ENCODE peak calls at places on chromosomes 7 and 10, in seven cellular contexts. A is WTC11; P is activated naive CD4-positive, alpha-beta T cell; Y is CD8-positive, alpha-beta T cell; T is effector CD4-positive, alpha-beta T cell; Z is heart left ventricle; K is caudate nucleus. R is an unnamed sample.

GRCh38 chr10:19683326-19683725 is 132.9 kb upstream of the PLXDC2 start:
- DNase-seq in A (no peak), P (no peak), Y (no peak), T (no peak), Z (no peak), K (no peak), R (no peak)

GRCh38 chr10:133306097-133306476 is 2.6 kb downstream of the TUBGCP2 start:
- DNase-seq in A (no peak), P (no peak), Y (no peak), T (no peak), Z (no peak), K (no peak), R (no peak)

GRCh38 chr7:106717997-106718871 is 57.3 kb upstream of the CCDC71L start:
- DNase-seq in A (no peak), P (peak), Y (peak), T (peak), Z (no peak), K (no peak), R (peak)

GRCh38 chr7:35758421-35758820 is 42.4 kb upstream of the SEPTIN7 start:
- DNase-seq in A (no peak), P (no peak), Y (no peak), T (no peak), Z (no peak), K (no peak), R (no peak)

GRCh38 chr10:62907470-62908212 is 91.5 kb upstream of the EGR2 start:
- DNase-seq in A (no peak), P (no peak), Y (no peak), T (no peak), Z (no peak), K (no peak), R (no peak)

GRCh38 chr7:156005202-156005821 is 193.0 kb upstream of the SHH start:
- DNase-seq in A (no peak), P (no peak), Y (no peak), T (no peak), Z (no peak), K (no peak), R (no peak)

GRCh38 chr7:7595451-7595850 is 28.8 kb downstream of the MIOS start:
- DNase-seq in A (no peak), P (no peak), Y (no peak), T (no peak), Z (no peak), K (no peak), R (no peak)

GRCh38 chr7:29332027-29332806 is 137.6 kb downstream of the CHN2 start:
- DNase-seq in A (no peak), P (no peak), Y (no peak), T (no peak), Z (no peak), K (no peak), R (no peak)

GRCh38 chr7:15000157-15000556 is 97.6 kb upstream of the DGKB start:
- DNase-seq in A (no peak), P (no peak), Y (no peak), T (no peak), Z (no peak), K (no peak), R (no peak)

GRCh38 chr10:58389024-58389423 is 3.8 kb downstream of the TFAM start:
- DNase-seq in A (no peak), P (no peak), Y (no peak), T (no peak), Z (no peak), K (no peak), R (no peak)

GRCh38 chr10:45515630-45516029 is 141.6 kb downstream of the ALOX5 start:
- DNase-seq in A (no peak), P (no peak), Y (no peak), T (no peak), Z (no peak), K (no peak), R (no peak)

GRCh38 chr7:133783276-133783675 is 343.9 kb upstream of the LRGUK start:
- DNase-seq in A (no peak), P (no peak), Y (no peak), T (no peak), Z (no peak), K (no peak), R (no peak)

GRCh38 chr7:74655785-74656420 is 1.6 kb upstream of the GTF2I start:
- DNase-seq in A (no peak), P (no peak), Y (no peak), T (no peak), Z (no peak), K (no peak), R (no peak)

GRCh38 chr10:27285093-27285492 is 44.5 kb upstream of the ACBD5 start:
- DNase-seq in A (peak), P (no peak), Y (no peak), T (peak), Z (no peak), K (no peak), R (peak)

GRCh38 chr7:94049615-94050014 is 45.5 kb upstream of the BET1 start:
- DNase-seq in A (no peak), P (no peak), Y (no peak), T (no peak), Z (no peak), K (no peak), R (no peak)

GRCh38 chr7:100655908-100656674 is at the start of gene ACTL6B:
- DNase-seq in A (peak), P (no peak), Y (peak), T (no peak), Z (peak), K (peak), R (no peak)

GRCh38 chr7:1364906-1365570 is 94.2 kb downstream of the MICALL2 start:
- DNase-seq in A (no peak), P (no peak), Y (no peak), T (no peak), Z (peak), K (no peak), R (no peak)

GRCh38 chr10:46515402-46516192 is 40.9 kb downstream of the GPRIN2 start:
- DNase-seq in A (peak), P (no peak), Y (no peak), T (no peak), Z (no peak), K (no peak), R (no peak)

GRCh38 chr7:94562525-94562924 is 52.9 kb downstream of the CASD1 start:
- DNase-seq in A (no peak), P (no peak), Y (no peak), T (no peak), Z (no peak), K (no peak), R (no peak)

GRCh38 chr10:132430231-132430743 is 33.3 kb downstream of the PWWP2B start:
- DNase-seq in A (no peak), P (no peak), Y (no peak), T (no peak), Z (no peak), K (no peak), R (no peak)

GRCh38 chr10:47449102-47449978 is 34.6 kb downstream of the ANXA8 start:
- DNase-seq in A (no peak), P (no peak), Y (no peak), T (no peak), Z (no peak), K (no peak), R (no peak)

R was measured in T-helper 1 cell.